ENCODE peak calls at places on chromosomes 2 and 18, in ten cellular contexts. One of them, this sample, is unnamed.

GRCh38 chr2:160353166-160353565 is 140.4 kb downstream of the RBMS1 start:
- DNase-seq in activated T-helper 1 cell treated with anti-CD3 and anti-CD28 coated beads, Interleukin-2, amount 50 U/mL, for 16 hours: no peak
- DNase-seq in NCI-H1417: peak
- DNase-seq in A172: no peak
- DNase-seq in OCI-M1: peak
- DNase-seq in M059J: no peak
- DNase-seq in HuH-7: no peak
- DNase-seq in HFF-Myc: no peak
- DNase-seq in EL: no peak
- DNase-seq in OCI-LY7: peak
- DNase-seq in this sample: peak

GRCh38 chr2:83689402-83689801 is 769.7 kb downstream of the SUCLG1 start:
- DNase-seq in activated T-helper 1 cell treated with anti-CD3 and anti-CD28 coated beads, Interleukin-2, amount 50 U/mL, for 16 hours: no peak
- DNase-seq in NCI-H1417: no peak
- DNase-seq in A172: peak
- DNase-seq in OCI-M1: no peak
- DNase-seq in M059J: no peak
- DNase-seq in HuH-7: no peak
- DNase-seq in HFF-Myc: no peak
- DNase-seq in EL: no peak
- DNase-seq in OCI-LY7: no peak
- DNase-seq in this sample: peak

GRCh38 chr2:153818242-153818641 is 53.5 kb upstream of the GALNT13 start:
- DNase-seq in activated T-helper 1 cell treated with anti-CD3 and anti-CD28 coated beads, Interleukin-2, amount 50 U/mL, for 16 hours: no peak
- DNase-seq in NCI-H1417: no peak
- DNase-seq in A172: no peak
- DNase-seq in OCI-M1: no peak
- DNase-seq in M059J: no peak
- DNase-seq in HuH-7: no peak
- DNase-seq in HFF-Myc: no peak
- DNase-seq in EL: no peak
- DNase-seq in OCI-LY7: no peak
- DNase-seq in this sample: no peak

GRCh38 chr2:11566383-11566782 is 32.5 kb downstream of the GREB1 start:
- DNase-seq in activated T-helper 1 cell treated with anti-CD3 and anti-CD28 coated beads, Interleukin-2, amount 50 U/mL, for 16 hours: no peak
- DNase-seq in NCI-H1417: no peak
- DNase-seq in A172: no peak
- DNase-seq in OCI-M1: no peak
- DNase-seq in M059J: no peak
- DNase-seq in HuH-7: no peak
- DNase-seq in HFF-Myc: no peak
- DNase-seq in EL: no peak
- DNase-seq in OCI-LY7: no peak
- DNase-seq in this sample: no peak

GRCh38 chr2:71592181-71592711 is 138.9 kb downstream of the DYSF start:
- DNase-seq in activated T-helper 1 cell treated with anti-CD3 and anti-CD28 coated beads, Interleukin-2, amount 50 U/mL, for 16 hours: no peak
- DNase-seq in NCI-H1417: no peak
- DNase-seq in A172: no peak
- DNase-seq in OCI-M1: no peak
- DNase-seq in M059J: peak
- DNase-seq in HuH-7: no peak
- DNase-seq in HFF-Myc: no peak
- DNase-seq in EL: no peak
- DNase-seq in OCI-LY7: no peak
- DNase-seq in this sample: no peak

GRCh38 chr2:26590439-26590838 is 50.7 kb downstream of the CIB4 start:
- DNase-seq in activated T-helper 1 cell treated with anti-CD3 and anti-CD28 coated beads, Interleukin-2, amount 50 U/mL, for 16 hours: no peak
- DNase-seq in NCI-H1417: no peak
- DNase-seq in A172: no peak
- DNase-seq in OCI-M1: peak
- DNase-seq in M059J: no peak
- DNase-seq in HuH-7: no peak
- DNase-seq in HFF-Myc: no peak
- DNase-seq in EL: no peak
- DNase-seq in OCI-LY7: no peak
- DNase-seq in this sample: no peak

GRCh38 chr18:52979888-52980287 is 639.9 kb downstream of the DCC start:
- DNase-seq in activated T-helper 1 cell treated with anti-CD3 and anti-CD28 coated beads, Interleukin-2, amount 50 U/mL, for 16 hours: no peak
- DNase-seq in NCI-H1417: no peak
- DNase-seq in A172: no peak
- DNase-seq in OCI-M1: no peak
- DNase-seq in M059J: no peak
- DNase-seq in HuH-7: no peak
- DNase-seq in HFF-Myc: no peak
- DNase-seq in EL: no peak
- DNase-seq in OCI-LY7: no peak
- DNase-seq in this sample: peak

GRCh38 chr2:178413472-178414265 is 37.3 kb downstream of the PRKRA start:
- DNase-seq in activated T-helper 1 cell treated with anti-CD3 and anti-CD28 coated beads, Interleukin-2, amount 50 U/mL, for 16 hours: peak
- DNase-seq in NCI-H1417: peak
- DNase-seq in A172: peak
- DNase-seq in OCI-M1: peak
- DNase-seq in M059J: peak
- DNase-seq in HuH-7: peak
- DNase-seq in HFF-Myc: no peak
- DNase-seq in EL: peak
- DNase-seq in OCI-LY7: no peak
- DNase-seq in this sample: peak

GRCh38 chr18:48106498-48106897 is 176.0 kb upstream of the SMAD2 start:
- DNase-seq in activated T-helper 1 cell treated with anti-CD3 and anti-CD28 coated beads, Interleukin-2, amount 50 U/mL, for 16 hours: no peak
- DNase-seq in NCI-H1417: no peak
- DNase-seq in A172: no peak
- DNase-seq in OCI-M1: no peak
- DNase-seq in M059J: no peak
- DNase-seq in HuH-7: no peak
- DNase-seq in HFF-Myc: no peak
- DNase-seq in EL: no peak
- DNase-seq in OCI-LY7: no peak
- DNase-seq in this sample: no peak

GRCh38 chr2:100205128-100205527 is 62.7 kb upstream of the AFF3 start:
- DNase-seq in activated T-helper 1 cell treated with anti-CD3 and anti-CD28 coated beads, Interleukin-2, amount 50 U/mL, for 16 hours: no peak
- DNase-seq in NCI-H1417: peak
- DNase-seq in A172: no peak
- DNase-seq in OCI-M1: no peak
- DNase-seq in M059J: no peak
- DNase-seq in HuH-7: no peak
- DNase-seq in HFF-Myc: no peak
- DNase-seq in EL: no peak
- DNase-seq in OCI-LY7: no peak
- DNase-seq in this sample: no peak

GRCh38 chr2:33730801-33731200 is 131.7 kb upstream of the FAM98A start:
- DNase-seq in activated T-helper 1 cell treated with anti-CD3 and anti-CD28 coated beads, Interleukin-2, amount 50 U/mL, for 16 hours: no peak
- DNase-seq in NCI-H1417: no peak
- DNase-seq in A172: no peak
- DNase-seq in OCI-M1: no peak
- DNase-seq in M059J: no peak
- DNase-seq in HuH-7: no peak
- DNase-seq in HFF-Myc: no peak
- DNase-seq in EL: no peak
- DNase-seq in OCI-LY7: no peak
- DNase-seq in this sample: no peak

GRCh38 chr2:160431441-160431840 is 62.2 kb downstream of the RBMS1 start:
- DNase-seq in activated T-helper 1 cell treated with anti-CD3 and anti-CD28 coated beads, Interleukin-2, amount 50 U/mL, for 16 hours: no peak
- DNase-seq in NCI-H1417: no peak
- DNase-seq in A172: no peak
- DNase-seq in OCI-M1: no peak
- DNase-seq in M059J: no peak
- DNase-seq in HuH-7: no peak
- DNase-seq in HFF-Myc: no peak
- DNase-seq in EL: no peak
- DNase-seq in OCI-LY7: peak
- DNase-seq in this sample: no peak

GRCh38 chr2:231110551-231110950 is 14.3 kb downstream of the HTR2B start:
- DNase-seq in activated T-helper 1 cell treated with anti-CD3 and anti-CD28 coated beads, Interleukin-2, amount 50 U/mL, for 16 hours: no peak
- DNase-seq in NCI-H1417: no peak
- DNase-seq in A172: peak
- DNase-seq in OCI-M1: peak
- DNase-seq in M059J: peak
- DNase-seq in HuH-7: no peak
- DNase-seq in HFF-Myc: peak
- DNase-seq in EL: peak
- DNase-seq in OCI-LY7: no peak
- DNase-seq in this sample: peak

GRCh38 chr18:59515147-59515546 is 156.1 kb upstream of the LMAN1 start:
- DNase-seq in activated T-helper 1 cell treated with anti-CD3 and anti-CD28 coated beads, Interleukin-2, amount 50 U/mL, for 16 hours: no peak
- DNase-seq in NCI-H1417: no peak
- DNase-seq in A172: no peak
- DNase-seq in OCI-M1: no peak
- DNase-seq in M059J: no peak
- DNase-seq in HuH-7: no peak
- DNase-seq in HFF-Myc: no peak
- DNase-seq in EL: no peak
- DNase-seq in OCI-LY7: no peak
- DNase-seq in this sample: no peak

GRCh38 chr2:33275689-33276444 is 200.6 kb upstream of the RASGRP3 start:
- DNase-seq in activated T-helper 1 cell treated with anti-CD3 and anti-CD28 coated beads, Interleukin-2, amount 50 U/mL, for 16 hours: peak
- DNase-seq in NCI-H1417: no peak
- DNase-seq in A172: peak
- DNase-seq in OCI-M1: no peak
- DNase-seq in M059J: peak
- DNase-seq in HuH-7: peak
- DNase-seq in HFF-Myc: peak
- DNase-seq in EL: peak
- DNase-seq in OCI-LY7: no peak
- DNase-seq in this sample: peak